ENCODE peak calls at places on chromosomes 7 and 10, in nine cellular contexts. R, V, S, T, Q, P, U, O and Y are unnamed samples.

GRCh38 chr10:23193435-23194074 is 1.4 kb downstream of the PTF1A start:
- DNase-seq in R (no peak), V (no peak), S (no peak), T (no peak), Q (no peak), P (no peak), U (no peak), O (no peak), Y (no peak)

GRCh38 chr7:100465702-100466311 is 1.7 kb upstream of the SPACDR start:
- DNase-seq in R (peak), V (no peak), S (no peak), T (no peak), Q (peak), P (peak), U (peak), O (no peak), Y (no peak)

GRCh38 chr7:1956611-1957470 is 275.9 kb downstream of the MAD1L1 start:
- DNase-seq in R (no peak), V (no peak), S (no peak), T (no peak), Q (no peak), P (no peak), U (no peak), O (no peak), Y (no peak)

GRCh38 chr10:118522791-118523498 is 72.5 kb downstream of the PRLHR start:
- DNase-seq in R (peak), V (no peak), S (no peak), T (peak), Q (no peak), P (peak), U (peak), O (no peak), Y (no peak)

GRCh38 chr10:88835095-88835909 is 16.3 kb downstream of the ANKRD22 start:
- DNase-seq in R (peak), V (peak), S (peak), T (peak), Q (peak), P (peak), U (peak), O (peak), Y (peak)

GRCh38 chr10:132193907-132194552 is 7.3 kb downstream of the DPYSL4 start:
- DNase-seq in R (no peak), V (no peak), S (no peak), T (peak), Q (no peak), P (no peak), U (peak), O (no peak), Y (peak)

GRCh38 chr10:131891196-131891928 is 9.4 kb upstream of the PPP2R2D start:
- DNase-seq in R (no peak), V (no peak), S (no peak), T (no peak), Q (peak), P (peak), U (peak), O (no peak), Y (no peak)

GRCh38 chr7:145919712-145920111 is 196.9 kb upstream of the CNTNAP2 start:
- DNase-seq in R (no peak), V (no peak), S (no peak), T (no peak), Q (no peak), P (no peak), U (no peak), O (no peak), Y (no peak)

GRCh38 chr10:77173615-77174461 is 463.8 kb downstream of the KCNMA1 start:
- DNase-seq in R (peak), V (peak), S (peak), T (peak), Q (peak), P (peak), U (peak), O (peak), Y (peak)

GRCh38 chr10:70619271-70620019 is 16.9 kb upstream of the PRF1 start:
- DNase-seq in R (no peak), V (no peak), S (no peak), T (no peak), Q (peak), P (peak), U (peak), O (no peak), Y (no peak)

GRCh38 chr10:14186245-14186644 is 144.5 kb downstream of the FRMD4A start:
- DNase-seq in R (no peak), V (no peak), S (no peak), T (no peak), Q (no peak), P (peak), U (peak), O (no peak), Y (no peak)

GRCh38 chr7:90910136-90910535 is 314.0 kb downstream of the CDK14 start:
- DNase-seq in R (no peak), V (no peak), S (no peak), T (no peak), Q (no peak), P (no peak), U (no peak), O (no peak), Y (no peak)

GRCh38 chr10:97427571-97428179 is 1.7 kb downstream of the PGAM1 start:
- DNase-seq in R (no peak), V (no peak), S (no peak), T (peak), Q (no peak), P (peak), U (peak), O (no peak), Y (no peak)

GRCh38 chr10:97590748-97591139 is 1.2 kb downstream of the C10orf62 start:
- DNase-seq in R (no peak), V (no peak), S (no peak), T (no peak), Q (no peak), P (no peak), U (no peak), O (no peak), Y (no peak)

GRCh38 chr10:31353574-31353973 is 34.6 kb downstream of the ZEB1 start:
- DNase-seq in R (no peak), V (no peak), S (no peak), T (peak), Q (no peak), P (peak), U (peak), O (no peak), Y (peak)

GRCh38 chr7:1329966-1330915 is 97.6 kb downstream of the UNCX start:
- DNase-seq in R (no peak), V (no peak), S (no peak), T (no peak), Q (no peak), P (no peak), U (no peak), O (no peak), Y (no peak)

GRCh38 chr7:70608229-70608628 is 523.7 kb upstream of the GALNT17 start:
- DNase-seq in R (no peak), V (no peak), S (no peak), T (no peak), Q (no peak), P (peak), U (no peak), O (no peak), Y (no peak)

GRCh38 chr10:86327954-86328705 is 38.5 kb downstream of the GRID1 start:
- DNase-seq in R (no peak), V (no peak), S (no peak), T (no peak), Q (no peak), P (no peak), U (no peak), O (no peak), Y (no peak)

GRCh38 chr10:8396675-8397074 is 342.2 kb downstream of the GATA3 start:
- DNase-seq in R (no peak), V (no peak), S (no peak), T (no peak), Q (no peak), P (peak), U (no peak), O (no peak), Y (no peak)

GRCh38 chr7:6156734-6157133 is 115.7 kb downstream of the CYTH3 start:
- DNase-seq in R (no peak), V (no peak), S (no peak), T (no peak), Q (no peak), P (no peak), U (no peak), O (no peak), Y (no peak)

GRCh38 chr7:123099712-123100111 is 100.1 kb downstream of the SLC13A1 start:
- DNase-seq in R (no peak), V (no peak), S (no peak), T (no peak), Q (no peak), P (no peak), U (no peak), O (no peak), Y (no peak)

GRCh38 chr10:78350286-78350685 is 316.6 kb downstream of the RPS24 start:
- DNase-seq in R (no peak), V (no peak), S (no peak), T (no peak), Q (no peak), P (no peak), U (no peak), O (no peak), Y (no peak)

GRCh38 chr10:62733654-62734293 is 70.7 kb upstream of the ADO start:
- DNase-seq in R (no peak), V (no peak), S (no peak), T (no peak), Q (no peak), P (no peak), U (no peak), O (no peak), Y (no peak)

GRCh38 chr10:86204421-86205045 is 162.1 kb downstream of the GRID1 start:
- DNase-seq in R (no peak), V (no peak), S (no peak), T (no peak), Q (no peak), P (no peak), U (no peak), O (no peak), Y (no peak)

GRCh38 chr7:40341836-40342235 is 207.0 kb downstream of the SUGCT start:
- DNase-seq in R (no peak), V (no peak), S (no peak), T (no peak), Q (no peak), P (no peak), U (no peak), O (no peak), Y (no peak)